ENCODE peak calls at places on chromosomes 11 and 22, in ten cellular contexts. One of them, this sample, is unnamed.

GRCh38 chr11:60994450-60995135 is 23.1 kb downstream of the CD6 start:
- DNase-seq in activated T-cell treated with anti-CD3 and anti-CD28 coated beads, Interleukin-2, amount 50 U/mL, for 48 hours: peak
- DNase-seq in left cardiac atrium: no peak
- DNase-seq in iPS-NIHi11: no peak
- DNase-seq in mesenchymal stem cell: no peak
- DNase-seq in MV-4-11: no peak
- DNase-seq in SW 1271: no peak
- DNase-seq in AG08396: no peak
- DNase-seq in aorta: no peak
- DNase-seq in activated CD8-positive, alpha-beta memory T cell treated with anti-CD3 and anti-CD28 coated beads, Interleukin-2, amount 50 U/mL, for 48 hours: no peak
- DNase-seq in this sample: no peak

GRCh38 chr11:124758355-124759267 is 3.5 kb downstream of the ESAM start:
- DNase-seq in aorta: peak
- DNase-seq in left cardiac atrium: peak
- DNase-seq in activated T-cell treated with anti-CD3 and anti-CD28 coated beads, Interleukin-2, amount 50 U/mL, for 48 hours: peak
- DNase-seq in MV-4-11: peak
- DNase-seq in mesenchymal stem cell: peak
- DNase-seq in AG08396: peak
- DNase-seq in activated CD8-positive, alpha-beta memory T cell treated with anti-CD3 and anti-CD28 coated beads, Interleukin-2, amount 50 U/mL, for 48 hours: peak
- DNase-seq in iPS-NIHi11: peak
- DNase-seq in SW 1271: no peak
- DNase-seq in this sample: peak

GRCh38 chr11:117928818-117929567 is at the start of gene TMPRSS13:
- DNase-seq in AG08396: no peak
- DNase-seq in activated T-cell treated with anti-CD3 and anti-CD28 coated beads, Interleukin-2, amount 50 U/mL, for 48 hours: no peak
- DNase-seq in left cardiac atrium: peak
- DNase-seq in activated CD8-positive, alpha-beta memory T cell treated with anti-CD3 and anti-CD28 coated beads, Interleukin-2, amount 50 U/mL, for 48 hours: no peak
- DNase-seq in MV-4-11: peak
- DNase-seq in aorta: no peak
- DNase-seq in SW 1271: no peak
- DNase-seq in iPS-NIHi11: peak
- DNase-seq in mesenchymal stem cell: no peak
- DNase-seq in this sample: no peak

GRCh38 chr11:67032830-67033555 is 10.1 kb downstream of the SYT12 start:
- DNase-seq in activated CD8-positive, alpha-beta memory T cell treated with anti-CD3 and anti-CD28 coated beads, Interleukin-2, amount 50 U/mL, for 48 hours: no peak
- DNase-seq in mesenchymal stem cell: peak
- DNase-seq in activated T-cell treated with anti-CD3 and anti-CD28 coated beads, Interleukin-2, amount 50 U/mL, for 48 hours: no peak
- DNase-seq in left cardiac atrium: peak
- DNase-seq in AG08396: peak
- DNase-seq in iPS-NIHi11: no peak
- DNase-seq in SW 1271: no peak
- DNase-seq in MV-4-11: no peak
- DNase-seq in aorta: peak
- DNase-seq in this sample: no peak

GRCh38 chr22:48645766-48646165 is 1181.9 kb downstream of the BRD1 start:
- DNase-seq in iPS-NIHi11: no peak
- DNase-seq in activated CD8-positive, alpha-beta memory T cell treated with anti-CD3 and anti-CD28 coated beads, Interleukin-2, amount 50 U/mL, for 48 hours: no peak
- DNase-seq in AG08396: no peak
- DNase-seq in mesenchymal stem cell: no peak
- DNase-seq in MV-4-11: no peak
- DNase-seq in left cardiac atrium: no peak
- DNase-seq in activated T-cell treated with anti-CD3 and anti-CD28 coated beads, Interleukin-2, amount 50 U/mL, for 48 hours: no peak
- DNase-seq in aorta: no peak
- DNase-seq in SW 1271: no peak
- DNase-seq in this sample: no peak

GRCh38 chr11:31340903-31341572 is 28.5 kb downstream of the DCDC1 start:
- DNase-seq in mesenchymal stem cell: peak
- DNase-seq in MV-4-11: no peak
- DNase-seq in SW 1271: no peak
- DNase-seq in activated T-cell treated with anti-CD3 and anti-CD28 coated beads, Interleukin-2, amount 50 U/mL, for 48 hours: peak
- DNase-seq in aorta: no peak
- DNase-seq in activated CD8-positive, alpha-beta memory T cell treated with anti-CD3 and anti-CD28 coated beads, Interleukin-2, amount 50 U/mL, for 48 hours: no peak
- DNase-seq in left cardiac atrium: no peak
- DNase-seq in iPS-NIHi11: peak
- DNase-seq in AG08396: peak
- DNase-seq in this sample: peak

GRCh38 chr11:13637125-13638119 is 31.0 kb upstream of the FAR1 start:
- DNase-seq in AG08396: no peak
- DNase-seq in MV-4-11: no peak
- DNase-seq in activated T-cell treated with anti-CD3 and anti-CD28 coated beads, Interleukin-2, amount 50 U/mL, for 48 hours: no peak
- DNase-seq in aorta: no peak
- DNase-seq in iPS-NIHi11: no peak
- DNase-seq in left cardiac atrium: no peak
- DNase-seq in activated CD8-positive, alpha-beta memory T cell treated with anti-CD3 and anti-CD28 coated beads, Interleukin-2, amount 50 U/mL, for 48 hours: no peak
- DNase-seq in mesenchymal stem cell: no peak
- DNase-seq in SW 1271: no peak
- DNase-seq in this sample: no peak

GRCh38 chr11:130689222-130689908 is 226.9 kb downstream of the SNX19 start:
- DNase-seq in activated CD8-positive, alpha-beta memory T cell treated with anti-CD3 and anti-CD28 coated beads, Interleukin-2, amount 50 U/mL, for 48 hours: no peak
- DNase-seq in SW 1271: no peak
- DNase-seq in AG08396: no peak
- DNase-seq in iPS-NIHi11: no peak
- DNase-seq in MV-4-11: no peak
- DNase-seq in aorta: no peak
- DNase-seq in activated T-cell treated with anti-CD3 and anti-CD28 coated beads, Interleukin-2, amount 50 U/mL, for 48 hours: no peak
- DNase-seq in mesenchymal stem cell: no peak
- DNase-seq in left cardiac atrium: no peak
- DNase-seq in this sample: no peak

GRCh38 chr11:61111786-61112517 is 9.7 kb downstream of the CD5 start:
- DNase-seq in activated CD8-positive, alpha-beta memory T cell treated with anti-CD3 and anti-CD28 coated beads, Interleukin-2, amount 50 U/mL, for 48 hours: peak
- DNase-seq in AG08396: no peak
- DNase-seq in MV-4-11: no peak
- DNase-seq in aorta: peak
- DNase-seq in left cardiac atrium: no peak
- DNase-seq in SW 1271: no peak
- DNase-seq in mesenchymal stem cell: no peak
- DNase-seq in activated T-cell treated with anti-CD3 and anti-CD28 coated beads, Interleukin-2, amount 50 U/mL, for 48 hours: peak
- DNase-seq in iPS-NIHi11: no peak
- DNase-seq in this sample: no peak

GRCh38 chr22:24952837-24953293 is 349 bp downstream of the KIAA1671 start:
- DNase-seq in SW 1271: no peak
- DNase-seq in MV-4-11: no peak
- DNase-seq in activated CD8-positive, alpha-beta memory T cell treated with anti-CD3 and anti-CD28 coated beads, Interleukin-2, amount 50 U/mL, for 48 hours: peak
- DNase-seq in mesenchymal stem cell: peak
- DNase-seq in aorta: peak
- DNase-seq in iPS-NIHi11: peak
- DNase-seq in activated T-cell treated with anti-CD3 and anti-CD28 coated beads, Interleukin-2, amount 50 U/mL, for 48 hours: peak
- DNase-seq in left cardiac atrium: peak
- DNase-seq in AG08396: peak
- DNase-seq in this sample: no peak

GRCh38 chr22:23529166-23530103 is 50.7 kb downstream of the IGLL1 start:
- DNase-seq in aorta: no peak
- DNase-seq in activated CD8-positive, alpha-beta memory T cell treated with anti-CD3 and anti-CD28 coated beads, Interleukin-2, amount 50 U/mL, for 48 hours: no peak
- DNase-seq in MV-4-11: no peak
- DNase-seq in activated T-cell treated with anti-CD3 and anti-CD28 coated beads, Interleukin-2, amount 50 U/mL, for 48 hours: no peak
- DNase-seq in iPS-NIHi11: no peak
- DNase-seq in AG08396: no peak
- DNase-seq in SW 1271: no peak
- DNase-seq in left cardiac atrium: no peak
- DNase-seq in mesenchymal stem cell: no peak
- DNase-seq in this sample: peak

GRCh38 chr22:19807161-19807913 is 46.8 kb downstream of the TBX1 start:
- DNase-seq in SW 1271: no peak
- DNase-seq in activated T-cell treated with anti-CD3 and anti-CD28 coated beads, Interleukin-2, amount 50 U/mL, for 48 hours: no peak
- DNase-seq in aorta: peak
- DNase-seq in left cardiac atrium: peak
- DNase-seq in mesenchymal stem cell: no peak
- DNase-seq in activated CD8-positive, alpha-beta memory T cell treated with anti-CD3 and anti-CD28 coated beads, Interleukin-2, amount 50 U/mL, for 48 hours: no peak
- DNase-seq in iPS-NIHi11: no peak
- DNase-seq in AG08396: no peak
- DNase-seq in MV-4-11: no peak
- DNase-seq in this sample: no peak

GRCh38 chr22:50422046-50422445 is 52.8 kb downstream of the SBF1 start:
- DNase-seq in iPS-NIHi11: no peak
- DNase-seq in activated T-cell treated with anti-CD3 and anti-CD28 coated beads, Interleukin-2, amount 50 U/mL, for 48 hours: no peak
- DNase-seq in aorta: no peak
- DNase-seq in SW 1271: no peak
- DNase-seq in AG08396: no peak
- DNase-seq in mesenchymal stem cell: no peak
- DNase-seq in MV-4-11: no peak
- DNase-seq in activated CD8-positive, alpha-beta memory T cell treated with anti-CD3 and anti-CD28 coated beads, Interleukin-2, amount 50 U/mL, for 48 hours: no peak
- DNase-seq in left cardiac atrium: no peak
- DNase-seq in this sample: no peak

GRCh38 chr22:36328635-36329216 is 59.0 kb downstream of the MYH9 start:
- DNase-seq in mesenchymal stem cell: peak
- DNase-seq in SW 1271: no peak
- DNase-seq in iPS-NIHi11: no peak
- DNase-seq in left cardiac atrium: peak
- DNase-seq in AG08396: peak
- DNase-seq in activated CD8-positive, alpha-beta memory T cell treated with anti-CD3 and anti-CD28 coated beads, Interleukin-2, amount 50 U/mL, for 48 hours: peak
- DNase-seq in MV-4-11: no peak
- DNase-seq in aorta: peak
- DNase-seq in activated T-cell treated with anti-CD3 and anti-CD28 coated beads, Interleukin-2, amount 50 U/mL, for 48 hours: peak
- DNase-seq in this sample: no peak

GRCh38 chr22:45112136-45112879 is 51.4 kb upstream of the NUP50 start:
- DNase-seq in mesenchymal stem cell: peak
- DNase-seq in aorta: no peak
- DNase-seq in activated CD8-positive, alpha-beta memory T cell treated with anti-CD3 and anti-CD28 coated beads, Interleukin-2, amount 50 U/mL, for 48 hours: no peak
- DNase-seq in activated T-cell treated with anti-CD3 and anti-CD28 coated beads, Interleukin-2, amount 50 U/mL, for 48 hours: no peak
- DNase-seq in SW 1271: no peak
- DNase-seq in MV-4-11: no peak
- DNase-seq in left cardiac atrium: no peak
- DNase-seq in iPS-NIHi11: no peak
- DNase-seq in AG08396: peak
- DNase-seq in this sample: no peak

GRCh38 chr11:32334822-32335221 is 100.5 kb downstream of the WT1 start:
- DNase-seq in AG08396: no peak
- DNase-seq in left cardiac atrium: no peak
- DNase-seq in activated CD8-positive, alpha-beta memory T cell treated with anti-CD3 and anti-CD28 coated beads, Interleukin-2, amount 50 U/mL, for 48 hours: peak
- DNase-seq in MV-4-11: no peak
- DNase-seq in iPS-NIHi11: peak
- DNase-seq in activated T-cell treated with anti-CD3 and anti-CD28 coated beads, Interleukin-2, amount 50 U/mL, for 48 hours: peak
- DNase-seq in SW 1271: no peak
- DNase-seq in aorta: no peak
- DNase-seq in mesenchymal stem cell: no peak
- DNase-seq in this sample: no peak

GRCh38 chr11:727281-727701 is 20.0 kb upstream of the TALDO1 start:
- DNase-seq in aorta: peak
- DNase-seq in SW 1271: no peak
- DNase-seq in activated T-cell treated with anti-CD3 and anti-CD28 coated beads, Interleukin-2, amount 50 U/mL, for 48 hours: no peak
- DNase-seq in iPS-NIHi11: no peak
- DNase-seq in MV-4-11: no peak
- DNase-seq in AG08396: peak
- DNase-seq in left cardiac atrium: no peak
- DNase-seq in mesenchymal stem cell: no peak
- DNase-seq in activated CD8-positive, alpha-beta memory T cell treated with anti-CD3 and anti-CD28 coated beads, Interleukin-2, amount 50 U/mL, for 48 hours: no peak
- DNase-seq in this sample: peak

GRCh38 chr11:13091373-13091772 is 82.3 kb downstream of the RASSF10 start:
- DNase-seq in activated CD8-positive, alpha-beta memory T cell treated with anti-CD3 and anti-CD28 coated beads, Interleukin-2, amount 50 U/mL, for 48 hours: no peak
- DNase-seq in activated T-cell treated with anti-CD3 and anti-CD28 coated beads, Interleukin-2, amount 50 U/mL, for 48 hours: no peak
- DNase-seq in SW 1271: no peak
- DNase-seq in MV-4-11: peak
- DNase-seq in aorta: no peak
- DNase-seq in mesenchymal stem cell: peak
- DNase-seq in AG08396: no peak
- DNase-seq in iPS-NIHi11: no peak
- DNase-seq in left cardiac atrium: no peak
- DNase-seq in this sample: no peak

GRCh38 chr11:60777572-60777971 is 7.6 kb upstream of the MS4A10 start:
- DNase-seq in activated CD8-positive, alpha-beta memory T cell treated with anti-CD3 and anti-CD28 coated beads, Interleukin-2, amount 50 U/mL, for 48 hours: no peak
- DNase-seq in iPS-NIHi11: no peak
- DNase-seq in mesenchymal stem cell: peak
- DNase-seq in SW 1271: no peak
- DNase-seq in MV-4-11: no peak
- DNase-seq in activated T-cell treated with anti-CD3 and anti-CD28 coated beads, Interleukin-2, amount 50 U/mL, for 48 hours: no peak
- DNase-seq in aorta: no peak
- DNase-seq in AG08396: peak
- DNase-seq in left cardiac atrium: peak
- DNase-seq in this sample: no peak